ENCODE peak calls at places on chromosomes 6 and 20, in five cellular contexts. S is sigmoid colon, E is brain microvascular endothelial cell, Y is fibroblast of lung, A is adrenal gland. T is an unnamed sample.

GRCh38 chr6:124928831-124929230 is 33.4 kb upstream of the RNF217 start:
- DNase-seq in E (no peak), Y (peak; percentile 70), S (no peak), A (no peak), T (no peak)

GRCh38 chr6:167937948-167938911 is 59.2 kb upstream of the KIF25 start:
- DNase-seq in Y (no peak), S (no peak), A (peak; percentile 17), E (no peak), T (no peak)

GRCh38 chr20:45725134-45725533 is 3.0 kb downstream of the SPINT4 start:
- DNase-seq in S (no peak), A (peak; percentile 71), Y (no peak), E (no peak), T (no peak)

GRCh38 chr6:135604035-135604865 is 106.7 kb upstream of the AHI1 start:
- DNase-seq in E (no peak), Y (no peak), A (no peak), S (no peak), T (no peak)

GRCh38 chr20:48822879-48823385 is 4.9 kb downstream of the PREX1 start:
- DNase-seq in E (no peak), Y (no peak), A (no peak), S (no peak), T (peak; percentile 9)

GRCh38 chr6:169725270-169726048 is 1.2 kb upstream of the PHF10 start:
- DNase-seq in A (peak; percentile 89), S (peak; percentile 86), Y (peak; percentile 74), E (peak; percentile 79), T (peak; percentile 85)

GRCh38 chr6:52306972-52307849 is 22.7 kb upstream of the MCM3 start:
- DNase-seq in A (no peak), E (no peak), S (no peak), Y (no peak), T (peak; percentile 95)

GRCh38 chr6:18025591-18025990 is 38.2 kb upstream of the KIF13A start:
- DNase-seq in S (no peak), Y (no peak), A (no peak), E (no peak), T (no peak)

GRCh38 chr20:18477218-18477617 is 10.0 kb downstream of the POLR3F start:
- DNase-seq in Y (no peak), E (no peak), A (no peak), S (no peak), T (no peak)

GRCh38 chr6:13924146-13924948 is 405 bp upstream of the RNF182 start:
- DNase-seq in S (no peak), Y (peak; percentile 62), E (peak; percentile 34), A (peak; percentile 13), T (peak; percentile 31)

GRCh38 chr6:92945799-92946198 is 473.6 kb downstream of the EPHA7 start:
- DNase-seq in E (no peak), A (no peak), S (no peak), Y (peak; percentile 26), T (no peak)

GRCh38 chr6:52746213-52746612 is 17.1 kb downstream of the GSTA2 start:
- DNase-seq in Y (peak; percentile 45), A (no peak), E (no peak), S (no peak), T (no peak)

GRCh38 chr6:168968228-168968627 is 285.4 kb downstream of the THBS2 start:
- DNase-seq in A (peak; percentile 32), S (peak; percentile 86), Y (peak; percentile 91), E (peak; percentile 60), T (peak; percentile 96)

GRCh38 chr6:82906489-82906888 is 159.2 kb downstream of the UBE3D start:
- DNase-seq in E (no peak), Y (peak; percentile 46), S (no peak), A (no peak), T (no peak)

GRCh38 chr6:143270026-143270425 is 180.5 kb downstream of the ADAT2 start:
- DNase-seq in E (peak; percentile 4), Y (peak; percentile 87), S (no peak), A (no peak), T (no peak)

GRCh38 chr6:94443701-94444100 is 1024.3 kb upstream of the EPHA7 start:
- DNase-seq in E (no peak), A (no peak), S (no peak), Y (no peak), T (no peak)

GRCh38 chr20:37387519-37388269 is 41.8 kb downstream of the SRC start:
- DNase-seq in Y (no peak), S (peak; percentile 54), A (peak; percentile 12), E (no peak), T (no peak)

GRCh38 chr6:160134779-160135547 is 13.3 kb downstream of the SLC22A1 start:
- DNase-seq in Y (no peak), A (no peak), E (no peak), S (no peak), T (no peak)

GRCh38 chr6:17869010-17869752 is 118.3 kb downstream of the KIF13A start:
- DNase-seq in Y (peak; percentile 78), A (peak; percentile 27), E (no peak), S (no peak), T (no peak)

GRCh38 chr6:37809144-37809543 is 10.4 kb upstream of the ZFAND3 start:
- DNase-seq in Y (peak; percentile 38), S (no peak), A (peak; percentile 70), E (no peak), T (no peak)

GRCh38 chr6:29744131-29744530 is 20.9 kb downstream of the HLA-F start:
- DNase-seq in Y (no peak), A (no peak), S (no peak), E (no peak), T (no peak)

GRCh38 chr20:25508083-25508770 is 77.1 kb downstream of the NINL start:
- DNase-seq in Y (peak; percentile 86), A (peak; percentile 91), E (peak; percentile 59), S (no peak), T (no peak)

GRCh38 chr6:143059616-143060353 is 904 bp upstream of the AIG1 start:
- DNase-seq in Y (peak; percentile 94), E (peak; percentile 44), A (peak; percentile 33), S (no peak), T (peak; percentile 78)

GRCh38 chr6:165439928-165440554 is 130.6 kb upstream of the C6orf118 start:
- DNase-seq in S (no peak), E (no peak), A (no peak), Y (peak; percentile 38), T (no peak)

GRCh38 chr20:62142252-62143117 is 709 bp downstream of the PSMA7 start:
- DNase-seq in E (no peak), Y (no peak), S (no peak), A (no peak), T (peak; percentile 31)

GRCh38 chr20:12012241-12013222 is 94.8 kb downstream of the BTBD3 start:
- DNase-seq in E (peak; percentile 61), A (peak; percentile 19), S (no peak), Y (peak; percentile 34), T (peak; percentile 60)

GRCh38 chr6:37061157-37061804 is 55.8 kb downstream of the FGD2 start:
- DNase-seq in Y (no peak), E (no peak), A (no peak), S (no peak), T (no peak)

GRCh38 chr6:130843575-130844320 is 16.5 kb downstream of the SMLR1 start:
- DNase-seq in E (peak; percentile 42), Y (peak; percentile 37), S (no peak), A (no peak), T (no peak)

GRCh38 chr6:41723178-41723935 is 12.1 kb downstream of the TFEB start:
- DNase-seq in E (peak; percentile 93), Y (peak; percentile 89), S (peak; percentile 91), A (peak; percentile 89), T (peak; percentile 74)

GRCh38 chr6:54970337-54970736 is 123.8 kb downstream of the FAM83B start:
- DNase-seq in S (no peak), A (no peak), E (no peak), Y (no peak), T (peak; percentile 40)
- H3K27ac ChIP-seq in S (no peak overlapping the region), A (no peak overlapping the region), E (no peak overlapping the region), Y (no peak overlapping the region), T (no peak overlapping the region)

DNA sequence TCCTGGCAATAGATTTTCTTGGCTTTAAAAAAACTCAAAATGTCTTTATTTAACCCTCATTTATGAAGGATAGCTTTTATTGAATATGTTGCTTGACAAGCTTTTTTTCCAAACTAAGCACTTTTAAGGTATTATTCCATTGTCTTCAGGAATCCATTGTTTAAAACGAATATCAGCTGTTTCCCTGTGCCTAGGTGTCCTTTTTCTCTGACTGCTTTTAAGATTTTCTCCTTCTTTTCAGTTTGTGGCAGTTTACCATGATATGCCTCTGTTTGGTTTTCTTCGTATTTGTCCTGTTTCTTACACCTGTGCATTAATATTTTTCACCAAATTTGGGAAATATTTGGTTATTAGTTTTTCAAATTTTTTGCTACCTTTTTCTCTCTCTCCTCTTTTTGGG is 68.4 kb downstream of the YTHDF1 start:
- DNase-seq in E (no peak), A (no peak), S (no peak), Y (no peak), T (no peak)
- H3K27ac ChIP-seq in E (no peak overlapping the region), A (no peak overlapping the region), S (no peak overlapping the region), Y (no peak overlapping the region), T (no peak overlapping the region)

GRCh38 chr6:112272799-112273198 is 18.4 kb upstream of the LAMA4 start:
- DNase-seq in E (no peak), Y (no peak), A (no peak), S (no peak), T (no peak)

GRCh38 chr6:112275365-112275764 is 21.0 kb upstream of the LAMA4 start:
- DNase-seq in S (no peak), E (no peak), Y (no peak), A (no peak), T (no peak)

GRCh38 chr6:112270756-112271155 is 16.4 kb upstream of the LAMA4 start:
- DNase-seq in A (no peak), E (no peak), Y (no peak), S (no peak), T (no peak)

GRCh38 chr6:112279044-112279916 is 24.9 kb upstream of the LAMA4 start:
- DNase-seq in Y (no peak), E (no peak), A (no peak), S (no peak), T (no peak)

GRCh38 chr6:112274774-112275173 is 20.4 kb upstream of the LAMA4 start:
- DNase-seq in A (no peak), S (no peak), E (no peak), Y (no peak), T (no peak)
- H3K27ac ChIP-seq in A (no peak overlapping the region), S (no peak overlapping the region), E (no peak overlapping the region), Y (no peak overlapping the region), T (no peak overlapping the region)

DNA sequence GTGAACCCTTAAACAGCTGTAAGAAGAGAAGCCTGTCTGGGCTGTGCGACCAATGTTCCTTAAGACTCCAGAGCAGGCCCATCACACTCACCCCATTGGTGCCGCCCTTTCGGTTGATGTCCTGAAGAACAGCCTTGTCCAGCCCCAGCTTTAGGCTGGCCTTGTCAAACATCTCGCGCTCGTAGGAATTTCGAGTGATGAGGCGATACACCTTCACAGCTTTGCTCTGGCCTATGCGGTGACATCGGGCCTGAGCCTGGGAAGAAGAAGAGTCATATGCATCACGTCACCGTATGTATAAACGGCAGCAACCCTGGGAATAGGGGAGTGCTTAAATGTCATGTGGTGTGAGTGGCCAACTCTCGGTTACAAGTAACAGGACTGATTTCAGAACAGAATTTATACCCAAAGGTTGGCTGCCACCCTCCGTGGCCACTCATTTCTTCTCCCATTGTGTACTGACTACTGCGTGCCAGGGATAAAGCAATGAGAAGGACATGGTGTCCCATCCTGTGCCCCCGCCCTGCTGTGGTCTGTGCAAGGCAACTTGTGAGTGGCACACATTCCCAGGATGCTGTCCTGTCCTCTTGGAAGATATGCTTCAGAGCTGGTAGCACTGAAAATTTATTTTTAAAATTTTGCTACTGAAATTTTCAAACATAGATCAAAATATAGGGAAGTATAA is 90.7 kb upstream of the EMILIN3 start:
- DNase-seq in E (no peak), A (no peak), S (no peak), Y (no peak), T (no peak)
- H3K27ac ChIP-seq in E (no peak overlapping the region), A (no peak overlapping the region), S (no peak overlapping the region), Y (no peak overlapping the region), T (no peak overlapping the region)

GRCh38 chr6:139235666-139236065 is 56.1 kb downstream of the TXLNB start:
- DNase-seq in S (no peak), E (no peak), Y (no peak), A (no peak), T (no peak)
- H3K27ac ChIP-seq in S (no peak overlapping the region), E (no peak overlapping the region), Y (no peak overlapping the region), A (no peak overlapping the region), T (no peak overlapping the region)